ENCODE peak calls at places on chromosomes 13 and 19, in ten cellular contexts. W, R, E, H, S, N, Z, Y, A and J are unnamed samples.

GRCh38 chr19:34475026-34475974 is 6.3 kb upstream of the WTIP start:
- DNase-seq in R (no peak), E (no peak), S (no peak), Y (no peak), W (no peak), N (no peak), Z (peak), H (no peak), A (no peak), J (no peak)

GRCh38 chr13:36548129-36548528 is 115.8 kb downstream of the CCNA1 start:
- DNase-seq in H (no peak), A (no peak), W (no peak), Y (no peak), N (no peak), E (no peak), Z (no peak), R (no peak), S (no peak), J (no peak)

GRCh38 chr19:28686741-28687140 is 526.2 kb downstream of the UQCRFS1 start:
- DNase-seq in H (no peak), W (no peak), Y (no peak), E (no peak), Z (no peak), R (no peak), S (no peak), A (no peak), N (no peak), J (no peak)

GRCh38 chr13:21436582-21436981 is 22.5 kb downstream of the ZDHHC20 start:
- DNase-seq in H (no peak), W (no peak), Y (no peak), E (no peak), S (no peak), N (no peak), R (no peak), A (no peak), Z (no peak), J (no peak)

GRCh38 chr13:112842343-112842856 is 126.6 kb upstream of the MCF2L start:
- DNase-seq in A (no peak), W (peak), S (no peak), Z (no peak), R (peak), E (no peak), Y (peak), N (peak), H (no peak), J (no peak)

GRCh38 chr13:43804461-43805070 is 17.8 kb upstream of the ENOX1 start:
- DNase-seq in E (no peak), Z (no peak), A (no peak), W (no peak), H (peak), R (peak), N (peak), Y (peak), S (no peak), J (peak)

GRCh38 chr13:40897058-40897457 is 107.6 kb downstream of the SLC25A15 start:
- DNase-seq in Y (no peak), Z (no peak), H (no peak), E (no peak), N (no peak), R (no peak), W (no peak), A (no peak), S (no peak), J (no peak)

GRCh38 chr19:2816641-2817040 is 3.0 kb upstream of the ZNF554 start:
- DNase-seq in S (no peak), R (no peak), Z (no peak), Y (no peak), A (no peak), N (no peak), E (no peak), H (no peak), W (no peak), J (no peak)

GRCh38 chr13:35388979-35389378 is 87.5 kb downstream of the MAB21L1 start:
- DNase-seq in N (no peak), R (peak), W (no peak), H (no peak), Z (no peak), S (no peak), Y (no peak), E (no peak), A (no peak), J (no peak)

GRCh38 chr13:50909605-50910482 is at the start of gene RNASEH2B:
- DNase-seq in W (peak), A (peak), Y (peak), S (peak), N (peak), H (peak), Z (peak), R (peak), E (peak), J (peak)

GRCh38 chr13:112735791-112736190 is 46.0 kb downstream of the ATP11A start:
- DNase-seq in H (no peak), N (peak), E (no peak), R (no peak), A (no peak), S (no peak), Y (no peak), Z (no peak), W (no peak), J (no peak)

GRCh38 chr19:7844951-7845350 is 14.9 kb downstream of the EVI5L start:
- DNase-seq in R (no peak), S (no peak), E (no peak), H (no peak), Y (no peak), N (no peak), A (no peak), W (no peak), Z (no peak), J (no peak)

GRCh38 chr19:16496613-16496983 is 404 bp downstream of the C19orf44 start:
- DNase-seq in W (no peak), E (peak), Z (no peak), A (peak), R (no peak), N (peak), H (no peak), Y (no peak), S (no peak), J (no peak)

GRCh38 chr19:45999653-46000121 is 4.4 kb downstream of the CCDC61 start:
- DNase-seq in S (no peak), Z (peak), E (peak), H (no peak), W (peak), A (no peak), R (no peak), Y (no peak), N (peak), J (no peak)

GRCh38 chr13:20353973-20354372 is 121.9 kb upstream of the GJB6 start:
- DNase-seq in N (no peak), S (no peak), Z (no peak), H (no peak), R (no peak), Y (no peak), A (no peak), W (no peak), E (no peak), J (no peak)

GRCh38 chr19:28612275-28612769 is 600.6 kb downstream of the UQCRFS1 start:
- DNase-seq in Z (no peak), H (no peak), W (no peak), E (no peak), A (no peak), S (no peak), N (peak), Y (no peak), R (no peak), J (no peak)

GRCh38 chr19:2150794-2151338 is 500 bp downstream of the AP3D1 start:
- DNase-seq in S (no peak), E (no peak), N (no peak), A (no peak), W (no peak), H (no peak), Y (peak), Z (peak), R (no peak), J (no peak)

GRCh38 chr13:107824636-107825035 is 390.7 kb downstream of the LIG4 start:
- DNase-seq in H (no peak), R (no peak), A (no peak), Y (no peak), S (no peak), W (no peak), Z (no peak), E (no peak), N (no peak), J (no peak)

GRCh38 chr13:29946093-29946492 is 95.7 kb upstream of the UBL3 start:
- DNase-seq in R (no peak), Z (no peak), E (no peak), Y (no peak), S (no peak), N (no peak), H (no peak), W (no peak), A (no peak), J (no peak)

GRCh38 chr13:106318941-106319411 is 216.5 kb downstream of the EFNB2 start:
- DNase-seq in W (peak), Y (no peak), A (no peak), H (no peak), Z (no peak), N (peak), E (no peak), R (no peak), S (no peak), J (no peak)

GRCh38 chr13:94329277-94329676 is 150.2 kb downstream of the DCT start:
- DNase-seq in H (no peak), E (no peak), A (no peak), W (no peak), R (no peak), N (no peak), S (no peak), Z (no peak), Y (no peak), J (no peak)

GRCh38 chr19:13138916-13139198 is 11.3 kb downstream of the STX10 start:
- DNase-seq in E (no peak), H (no peak), W (no peak), A (no peak), Y (no peak), Z (no peak), R (no peak), S (no peak), N (no peak), J (no peak)

GRCh38 chr13:66469745-66470144 is 760.4 kb downstream of the PCDH9 start:
- DNase-seq in N (no peak), H (no peak), A (no peak), E (no peak), W (no peak), R (no peak), Z (no peak), Y (no peak), S (no peak), J (no peak)

GRCh38 chr13:28558567-28558966 is 63.6 kb upstream of the FLT1 start:
- DNase-seq in Y (no peak), H (no peak), Z (no peak), A (no peak), S (no peak), R (no peak), E (no peak), N (no peak), W (no peak), J (no peak)

GRCh38 chr19:46992699-46993535 is 26.7 kb upstream of the NPAS1 start:
- DNase-seq in E (no peak), Y (no peak), W (no peak), R (no peak), Z (no peak), N (no peak), S (no peak), H (no peak), A (no peak), J (no peak)

GRCh38 chr19:6033744-6034264 is 55.9 kb upstream of the RANBP3 start:
- DNase-seq in Z (no peak), E (no peak), S (no peak), W (no peak), R (no peak), N (no peak), Y (no peak), H (no peak), A (no peak), J (no peak)

GRCh38 chr13:40146063-40146462 is 490.6 kb downstream of the COG6 start:
- DNase-seq in S (no peak), Y (no peak), Z (no peak), N (peak), W (peak), E (no peak), R (no peak), A (no peak), H (no peak), J (no peak)

GRCh38 chr13:39888865-39889810 is 233.7 kb downstream of the COG6 start:
- DNase-seq in Y (no peak), A (no peak), R (no peak), Z (no peak), S (no peak), W (no peak), E (no peak), H (no peak), N (no peak), J (no peak)

GRCh38 chr13:91308299-91308698 is 39.2 kb upstream of the MIR17HG start:
- DNase-seq in Y (peak), H (no peak), N (peak), R (no peak), S (no peak), W (no peak), Z (no peak), E (no peak), A (no peak), J (peak)

GRCh38 chr19:48553676-48554384 is 1.9 kb downstream of the SULT2B1 start:
- DNase-seq in Y (no peak), N (peak), R (no peak), S (no peak), E (no peak), W (peak), Z (no peak), A (no peak), H (no peak), J (no peak)

GRCh38 chr19:16032509-16033135 is 43.7 kb upstream of the TPM4 start:
- DNase-seq in A (no peak), E (peak), W (no peak), S (no peak), Y (no peak), H (no peak), R (no peak), N (no peak), Z (no peak), J (no peak)

GRCh38 chr13:28447206-28447605 is 47.7 kb downstream of the FLT1 start:
- DNase-seq in E (no peak), S (no peak), W (no peak), R (no peak), H (no peak), Z (no peak), A (no peak), Y (no peak), N (no peak), J (no peak)